ENCODE peak calls at places on chromosome 13, in seven cellular contexts. P is T-cell; E is fibroblast of lung; Q is AG08396; J is AG09319; X is stimulated activated CD8-positive, alpha-beta memory T cell treated with anti-CD3 and anti-CD28 coated beads, Interleukin-2, amount 100 ng/mL, for 48 hours; D is T-helper 17 cell. A is an unnamed sample.
A peak's percentile ranks its signal among the peaks of the same experiment; 100 is the strongest.

GRCh38 chr13:28408235-28408848 is 86.6 kb downstream of the FLT1 start:
- DNase-seq in E (no peak), D (no peak), Q (no peak), P (no peak), J (no peak), X (no peak), A (no peak)

GRCh38 chr13:34502011-34502410 is 440.1 kb upstream of the NBEA start:
- DNase-seq in J (no peak), X (no peak), Q (no peak), D (no peak), P (no peak), E (peak; percentile 29), A (no peak)

GRCh38 chr13:110872034-110872767 is 42.7 kb downstream of the ANKRD10 start:
- DNase-seq in X (no peak), J (no peak), D (no peak), Q (no peak), E (no peak), P (no peak), A (no peak)

GRCh38 chr13:76161143-76161542 is 525.0 kb downstream of the LMO7 start:
- DNase-seq in P (no peak), D (no peak), J (no peak), E (no peak), X (no peak), Q (no peak), A (no peak)

GRCh38 chr13:75359266-75359665 is 122.7 kb downstream of the TBC1D4 start:
- DNase-seq in Q (peak; percentile 81), D (no peak), E (peak; percentile 98), P (no peak), X (no peak), J (peak; percentile 41), A (peak; percentile 90)

GRCh38 chr13:112898786-112899617 is 70.0 kb upstream of the MCF2L start:
- DNase-seq in P (no peak), J (no peak), E (no peak), Q (no peak), D (no peak), X (no peak), A (no peak)

GRCh38 chr13:39773833-39774232 is 118.4 kb downstream of the COG6 start:
- DNase-seq in X (no peak), P (no peak), D (no peak), E (peak; percentile 85), J (no peak), Q (peak; percentile 17), A (no peak)

GRCh38 chr13:20173121-20173746 is 12.4 kb upstream of the GJA3 start:
- DNase-seq in P (no peak), Q (no peak), X (no peak), J (no peak), E (no peak), D (no peak), A (no peak)

GRCh38 chr13:50645092-50645491 is 198.4 kb downstream of the DLEU7 start:
- DNase-seq in D (no peak), X (no peak), J (no peak), P (no peak), Q (no peak), E (peak; percentile 82), A (peak; percentile 28)

A was measured in A172.